ENCODE peak calls at places on chromosomes 4 and X, in four cellular contexts. One of them, this sample, is unnamed.

GRCh38 chr4:128310266-128310697 is 22.7 kb upstream of the PGRMC2 start:
- DNase-seq in breast epithelium: no peak
- DNase-seq in pancreas: peak; percentile 23
- DNase-seq in H7: peak; percentile 22
- DNase-seq in this sample: no peak

GRCh38 chr4:107824367-107825071 is at the start of gene SGMS2:
- DNase-seq in breast epithelium: peak; percentile 89
- DNase-seq in pancreas: peak; percentile 92
- DNase-seq in H7: peak; percentile 76
- DNase-seq in this sample: no peak

GRCh38 chr4:154642361-154642760 is 29.9 kb upstream of the FGG start:
- DNase-seq in breast epithelium: no peak
- DNase-seq in pancreas: no peak
- DNase-seq in H7: no peak
- DNase-seq in this sample: no peak

GRCh38 chr4:80876810-80877209 is 153.7 kb upstream of the BMP3 start:
- DNase-seq in breast epithelium: no peak
- DNase-seq in pancreas: no peak
- DNase-seq in H7: no peak
- DNase-seq in this sample: no peak

GRCh38 chrX:82589410-82589809 is 918.7 kb upstream of the POU3F4 start:
- DNase-seq in breast epithelium: no peak
- DNase-seq in pancreas: no peak
- DNase-seq in H7: no peak
- DNase-seq in this sample: no peak

GRCh38 chr4:25367004-25367621 is 9.9 kb upstream of the ANAPC4 start:
- DNase-seq in breast epithelium: no peak
- DNase-seq in pancreas: no peak
- DNase-seq in H7: peak; percentile 23
- DNase-seq in this sample: no peak

GRCh38 chr4:122100508-122100907 is 51.6 kb upstream of the BLTP1 start:
- DNase-seq in breast epithelium: no peak
- DNase-seq in pancreas: no peak
- DNase-seq in H7: peak; percentile 15
- DNase-seq in this sample: no peak

GRCh38 chr4:146062325-146062715 is 113.2 kb upstream of the LSM6 start:
- DNase-seq in breast epithelium: no peak
- DNase-seq in pancreas: no peak
- DNase-seq in H7: no peak
- DNase-seq in this sample: no peak

GRCh38 chr4:177283167-177283566 is 26.5 kb upstream of the NEIL3 start:
- DNase-seq in breast epithelium: no peak
- DNase-seq in pancreas: no peak
- DNase-seq in H7: no peak
- DNase-seq in this sample: no peak

GRCh38 chrX:46260502-46260901 is 284.7 kb downstream of the ZNF674 start:
- DNase-seq in breast epithelium: no peak
- DNase-seq in pancreas: no peak
- DNase-seq in H7: no peak
- DNase-seq in this sample: no peak

GRCh38 chr4:147975325-147975724 is 243.4 kb downstream of the ARHGAP10 start:
- DNase-seq in breast epithelium: no peak
- DNase-seq in pancreas: no peak
- DNase-seq in H7: no peak
- DNase-seq in this sample: no peak

GRCh38 chr4:126957555-126958440 is 675.0 kb upstream of the INTU start:
- DNase-seq in breast epithelium: no peak
- DNase-seq in pancreas: no peak
- DNase-seq in H7: no peak
- DNase-seq in this sample: no peak

GRCh38 chr4:87853108-87853507 is 20.3 kb downstream of the MEPE start:
- DNase-seq in breast epithelium: no peak
- DNase-seq in pancreas: no peak
- DNase-seq in H7: peak; percentile 43
- DNase-seq in this sample: no peak

DNA sequence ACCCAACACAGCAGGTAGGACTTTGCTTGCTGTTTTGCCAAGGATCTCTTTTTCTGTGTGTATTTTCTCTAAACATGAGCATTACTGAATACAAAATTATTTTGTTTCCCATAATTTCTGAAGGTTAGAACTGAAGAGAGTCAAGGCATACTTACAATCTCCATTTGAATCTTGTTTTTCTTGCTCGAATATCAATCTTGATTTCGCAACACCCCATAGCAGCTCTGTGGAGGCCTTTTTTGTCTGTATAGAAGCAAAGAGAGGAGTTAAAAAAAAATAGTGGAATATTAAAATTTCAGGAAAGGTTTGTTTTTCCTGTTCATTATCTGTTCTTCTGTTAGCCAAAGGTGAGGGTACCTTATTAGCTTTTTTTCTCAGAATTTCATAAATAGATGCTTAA is 92.9 kb downstream of the TNIP2 start:
- DNase-seq in breast epithelium: no peak
- DNase-seq in pancreas: no peak
- DNase-seq in H7: no peak
- DNase-seq in this sample: no peak
- H3K36me3 ChIP-seq in breast epithelium: peaks cover 6% of the 10 kb centered on the region
- H3K36me3 ChIP-seq in pancreas: peaks cover 12% of the 10 kb centered on the region
- H3K36me3 ChIP-seq in H7: peaks cover 17% of the 10 kb centered on the region
- H3K36me3 ChIP-seq in this sample: no peaks in the 10 kb centered on the region

DNA sequence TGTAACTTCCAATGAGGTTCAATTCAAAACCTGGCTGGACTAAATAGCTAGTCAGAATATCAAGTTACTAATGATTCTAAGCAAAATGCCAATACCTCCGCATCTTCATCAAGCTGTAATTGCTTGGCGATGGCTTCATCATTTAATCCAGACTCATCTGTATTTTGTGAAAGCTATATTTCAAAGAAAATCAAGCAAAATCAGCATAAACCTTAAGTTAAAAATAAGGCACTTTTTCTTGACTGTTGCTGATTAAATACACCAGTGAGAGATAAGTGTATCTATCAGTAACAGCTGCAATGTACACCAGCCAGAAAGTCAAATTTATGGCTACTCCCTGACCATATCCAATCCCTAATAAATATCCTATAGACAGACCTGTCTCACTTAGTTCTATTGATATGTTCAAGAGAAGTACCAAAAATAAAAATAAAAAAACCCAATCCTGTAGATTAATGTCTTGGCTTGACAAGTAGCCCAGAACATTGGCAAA is 39.6 kb downstream of the RFC1 start:
- DNase-seq in breast epithelium: no peak
- DNase-seq in pancreas: no peak
- DNase-seq in H7: no peak
- DNase-seq in this sample: no peak
- H3K36me3 ChIP-seq in breast epithelium: no peaks in the 10 kb centered on the region
- H3K36me3 ChIP-seq in pancreas: no peaks in the 10 kb centered on the region
- H3K36me3 ChIP-seq in H7: peaks cover 1% of the 10 kb centered on the region
- H3K36me3 ChIP-seq in this sample: peaks cover 20% of the 10 kb centered on the region

DNA sequence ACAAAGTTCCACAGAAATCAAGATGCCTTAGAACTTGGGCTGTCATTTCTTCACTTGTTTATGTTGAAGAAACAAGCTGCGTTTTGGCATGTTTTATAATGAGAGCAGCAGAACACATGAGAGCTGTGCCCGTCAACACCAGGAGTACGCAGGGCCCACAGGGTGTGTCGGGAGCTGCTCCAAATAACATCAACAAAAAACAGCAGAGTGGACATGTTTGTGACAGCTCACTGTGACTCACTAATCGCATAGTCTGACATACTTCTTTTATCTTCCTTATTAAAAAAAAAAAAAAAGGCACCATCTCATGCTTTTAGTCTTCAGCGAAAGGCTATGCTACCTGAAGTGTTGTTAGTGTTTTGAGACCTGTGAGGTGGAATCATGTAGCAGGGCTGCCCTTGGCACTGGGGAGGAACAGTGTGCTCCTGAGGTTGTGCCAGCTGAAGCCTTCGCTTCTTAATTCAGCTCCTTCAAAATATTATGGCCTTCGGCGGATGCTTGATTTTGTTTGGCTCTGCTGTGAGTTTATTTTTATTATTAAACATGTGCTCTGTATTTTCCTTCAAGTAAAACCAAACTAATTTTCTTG is 32.8 kb downstream of the FHDC1 start:
- DNase-seq in breast epithelium: no peak
- DNase-seq in pancreas: no peak
- DNase-seq in H7: no peak
- DNase-seq in this sample: no peak
- H3K36me3 ChIP-seq in breast epithelium: no peaks in the 10 kb centered on the region
- H3K36me3 ChIP-seq in pancreas: no peaks in the 10 kb centered on the region
- H3K36me3 ChIP-seq in H7: peaks cover 42% of the 10 kb centered on the region
- H3K36me3 ChIP-seq in this sample: peaks cover 10% of the 10 kb centered on the region

GRCh38 chr4:7786517-7786916 is 153.1 kb downstream of the AFAP1 start:
- DNase-seq in breast epithelium: no peak
- DNase-seq in pancreas: no peak
- DNase-seq in H7: no peak
- DNase-seq in this sample: no peak

GRCh38 chr4:7788193-7788592 is 151.5 kb downstream of the AFAP1 start:
- DNase-seq in breast epithelium: no peak
- DNase-seq in pancreas: no peak
- DNase-seq in H7: peak; percentile 75
- DNase-seq in this sample: no peak

GRCh38 chr4:7787067-7787466 is 152.6 kb downstream of the AFAP1 start:
- DNase-seq in breast epithelium: peak; percentile 20
- DNase-seq in pancreas: no peak
- DNase-seq in H7: no peak
- DNase-seq in this sample: no peak

GRCh38 chr4:7788687-7789425 is 150.8 kb downstream of the AFAP1 start:
- DNase-seq in breast epithelium: no peak
- DNase-seq in pancreas: no peak
- DNase-seq in H7: no peak
- DNase-seq in this sample: no peak

DNA sequence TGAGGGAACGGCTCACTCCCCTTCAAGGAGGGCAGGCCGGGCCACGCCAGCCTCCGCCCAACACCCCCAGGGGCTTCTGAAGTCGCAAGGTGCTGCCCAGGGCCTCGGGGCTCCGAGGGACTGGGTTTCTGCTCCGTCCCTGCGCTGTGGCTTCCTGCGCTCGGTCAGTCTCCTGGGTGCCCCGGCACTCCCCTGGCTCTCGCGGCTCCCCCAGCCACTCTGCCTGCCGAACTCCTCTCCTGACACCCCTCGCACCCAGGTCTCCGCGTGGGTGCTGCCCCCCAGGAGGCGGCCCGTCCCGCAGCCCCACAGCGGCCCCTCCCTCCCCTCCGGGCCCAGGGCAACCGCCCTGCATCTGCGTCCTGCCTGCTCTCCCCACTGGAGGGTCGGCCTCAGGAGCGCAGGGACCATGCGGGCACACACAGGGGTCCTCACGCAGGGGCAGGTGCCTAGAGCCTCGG is 151.9 kb downstream of the AFAP1 start:
- DNase-seq in breast epithelium: no peak
- DNase-seq in pancreas: no peak
- DNase-seq in H7: no peak
- DNase-seq in this sample: no peak
- H3K36me3 ChIP-seq in breast epithelium: no peaks in the 10 kb centered on the region
- H3K36me3 ChIP-seq in pancreas: no peaks in the 10 kb centered on the region
- H3K36me3 ChIP-seq in H7: peaks cover 2% of the 10 kb centered on the region
- H3K36me3 ChIP-seq in this sample: no peaks in the 10 kb centered on the region

DNA sequence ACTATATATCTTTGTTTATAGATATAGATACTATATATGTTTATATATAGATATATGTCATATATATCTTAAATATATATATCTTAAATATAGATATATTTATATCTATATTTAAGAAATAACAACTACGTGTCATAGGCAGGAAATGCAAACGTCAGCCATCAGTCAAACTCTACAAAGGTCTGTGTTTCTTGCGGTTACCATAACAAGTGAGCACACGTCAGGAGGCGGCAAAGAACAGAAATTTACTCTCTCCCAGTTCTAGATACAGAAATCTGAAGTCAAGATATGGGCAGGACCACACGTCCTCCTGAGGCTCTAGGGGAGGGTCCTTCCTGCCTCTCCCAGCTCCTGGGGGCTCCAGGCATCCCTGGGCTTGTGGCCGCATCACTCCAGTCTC is 6.5 kb downstream of the PLCXD1 start:
- DNase-seq in breast epithelium: no peak
- DNase-seq in pancreas: no peak
- DNase-seq in H7: no peak
- DNase-seq in this sample: no peak
- H3K36me3 ChIP-seq in breast epithelium: no peaks in the 10 kb centered on the region
- H3K36me3 ChIP-seq in pancreas: no peaks in the 10 kb centered on the region
- H3K36me3 ChIP-seq in H7: peaks cover 41% of the 10 kb centered on the region
- H3K36me3 ChIP-seq in this sample: no peaks in the 10 kb centered on the region

GRCh38 chr4:118711047-118711446 is 25.9 kb downstream of the METTL14 start:
- DNase-seq in breast epithelium: no peak
- DNase-seq in pancreas: no peak
- DNase-seq in H7: no peak
- DNase-seq in this sample: no peak
- H3K36me3 ChIP-seq in breast epithelium: peaks cover 3% of the 10 kb centered on the region
- H3K36me3 ChIP-seq in pancreas: peaks cover 16% of the 10 kb centered on the region
- H3K36me3 ChIP-seq in H7: peaks cover 8% of the 10 kb centered on the region
- H3K36me3 ChIP-seq in this sample: peaks cover 21% of the 10 kb centered on the region

GRCh38 chr4:168411318-168412150 is 68.8 kb downstream of the DDX60L start:
- DNase-seq in breast epithelium: no peak
- DNase-seq in pancreas: no peak
- DNase-seq in H7: no peak
- DNase-seq in this sample: no peak

GRCh38 chr4:168410681-168411080 is 69.6 kb downstream of the DDX60L start:
- DNase-seq in breast epithelium: no peak
- DNase-seq in pancreas: no peak
- DNase-seq in H7: no peak
- DNase-seq in this sample: no peak

GRCh38 chr4:168409089-168409801 is 71.0 kb downstream of the DDX60L start:
- DNase-seq in breast epithelium: no peak
- DNase-seq in pancreas: no peak
- DNase-seq in H7: no peak
- DNase-seq in this sample: no peak

DNA sequence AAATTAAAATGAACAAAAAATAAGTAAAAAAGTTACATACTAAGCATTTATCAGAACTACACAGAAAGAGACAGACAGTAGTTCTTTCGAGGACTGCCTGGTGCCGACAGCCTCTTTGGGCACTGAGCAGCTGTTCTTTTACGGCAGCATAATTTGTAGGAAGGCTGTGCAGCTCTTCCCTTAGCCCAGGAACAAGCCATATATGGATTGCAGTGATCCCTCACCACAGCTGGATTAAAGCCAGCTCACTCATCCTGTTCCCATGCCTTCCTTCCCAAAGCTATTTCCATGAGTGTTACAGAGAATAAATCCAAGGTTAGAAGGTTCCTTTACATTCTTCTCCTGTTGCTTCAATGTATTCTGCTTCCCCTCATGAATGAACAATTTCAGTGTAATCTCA is 71.7 kb downstream of the DDX60L start:
- DNase-seq in breast epithelium: no peak
- DNase-seq in pancreas: no peak
- DNase-seq in H7: no peak
- DNase-seq in this sample: no peak
- H3K36me3 ChIP-seq in breast epithelium: no peaks in the 10 kb centered on the region
- H3K36me3 ChIP-seq in pancreas: no peaks in the 10 kb centered on the region
- H3K36me3 ChIP-seq in H7: no peaks in the 10 kb centered on the region
- H3K36me3 ChIP-seq in this sample: peaks cover 15% of the 10 kb centered on the region

DNA sequence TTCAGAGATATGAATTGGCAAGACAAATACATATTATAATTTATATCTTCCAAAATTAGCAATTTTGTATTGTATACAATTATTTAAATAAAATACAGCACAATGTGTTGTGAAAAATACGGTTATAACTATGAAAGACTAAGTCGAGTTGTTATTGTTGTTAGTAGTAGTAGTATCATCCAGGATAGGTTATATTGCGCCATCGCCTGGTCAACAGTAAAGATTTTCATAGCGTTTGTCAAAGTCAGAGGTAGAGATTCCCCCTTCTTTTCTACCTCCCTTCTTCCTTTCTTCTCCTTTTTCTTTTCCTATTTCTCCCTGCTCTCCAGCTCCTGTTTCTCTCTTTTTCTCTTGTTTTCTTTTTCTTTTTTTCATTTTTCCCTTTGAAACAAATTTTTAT is 499.1 kb upstream of the EPHA5 start:
- DNase-seq in breast epithelium: no peak
- DNase-seq in pancreas: no peak
- DNase-seq in H7: peak; percentile 21
- DNase-seq in this sample: no peak
- H3K36me3 ChIP-seq in breast epithelium: no peaks in the 10 kb centered on the region
- H3K36me3 ChIP-seq in pancreas: no peaks in the 10 kb centered on the region
- H3K36me3 ChIP-seq in H7: no peaks in the 10 kb centered on the region
- H3K36me3 ChIP-seq in this sample: no peaks in the 10 kb centered on the region